ENCODE peak calls at places on chromosomes 3 and 15, in nine cellular contexts. D is lower leg skin; V is CD8-positive, alpha-beta T cell; Y is esophagus muscularis mucosa; M is cardiac fibroblast; C is kidney epithelial cell; X is brain microvascular endothelial cell; B is fibroblast of lung; Q is breast epithelium. S is an unnamed sample.

GRCh38 chr3:42010530-42010929 is 48.6 kb upstream of the ULK4 start:
- DNase-seq in C (no peak), Y (no peak), B (no peak), Q (no peak), X (no peak), V (no peak), M (no peak), D (peak), S (no peak)

GRCh38 chr3:39130026-39130425 is 22.5 kb downstream of the TTC21A start:
- DNase-seq in Y (no peak), V (no peak), C (no peak), D (no peak), Q (no peak), M (no peak), X (no peak), B (no peak), S (no peak)

GRCh38 chr3:177512945-177513671 is 315.8 kb upstream of the TBL1XR1 start:
- DNase-seq in V (no peak), Y (no peak), M (peak), C (no peak), Q (no peak), D (no peak), X (no peak), B (peak), S (no peak)

GRCh38 chr3:189726277-189726676 is 95.1 kb downstream of the TP63 start:
- DNase-seq in B (no peak), X (no peak), C (no peak), D (no peak), V (no peak), M (no peak), Q (no peak), Y (no peak), S (no peak)

GRCh38 chr15:29939404-29939803 is 117.1 kb upstream of the TJP1 start:
- DNase-seq in C (no peak), V (no peak), Y (no peak), Q (no peak), X (no peak), M (no peak), D (no peak), B (no peak), S (no peak)

GRCh38 chr3:45790611-45791010 is 5.7 kb downstream of the SLC6A20 start:
- DNase-seq in M (no peak), X (no peak), B (no peak), D (peak), Q (no peak), C (no peak), Y (peak), V (no peak), S (peak)

GRCh38 chr3:11362600-11362999 is 90.4 kb downstream of the ATG7 start:
- DNase-seq in Y (no peak), B (no peak), V (no peak), X (no peak), Q (no peak), D (no peak), M (no peak), C (no peak), S (no peak)

GRCh38 chr3:139355502-139355901 is 11.7 kb downstream of the MRPS22 start:
- DNase-seq in M (peak), V (no peak), B (peak), Y (no peak), C (no peak), X (no peak), D (no peak), Q (no peak), S (no peak)

GRCh38 chr3:72187131-72187530 is 402.2 kb upstream of the PROK2 start:
- DNase-seq in Q (no peak), Y (no peak), D (no peak), X (no peak), C (no peak), V (no peak), M (no peak), B (peak), S (no peak)

GRCh38 chr15:75452364-75452967 is 976 bp upstream of the SIN3A start:
- DNase-seq in C (no peak), V (peak), B (peak), Q (peak), X (peak), D (peak), M (peak), Y (peak), S (peak)

GRCh38 chr3:38616658-38617057 is 32.8 kb downstream of the SCN5A start:
- DNase-seq in M (no peak), B (no peak), V (no peak), Y (no peak), D (no peak), C (no peak), X (no peak), Q (no peak), S (no peak)

GRCh38 chr3:168002786-168003368 is 92.8 kb downstream of the GOLIM4 start:
- DNase-seq in V (no peak), M (peak), Q (no peak), D (no peak), B (peak), X (peak), C (no peak), Y (no peak), S (no peak)

GRCh38 chr3:121943434-121943833 is 49.2 kb downstream of the SLC15A2 start:
- DNase-seq in B (no peak), X (no peak), Y (no peak), Q (no peak), C (no peak), V (no peak), M (no peak), D (no peak), S (no peak)

GRCh38 chr3:43583481-43583880 is 38.3 kb downstream of the ANO10 start:
- DNase-seq in V (no peak), D (no peak), C (no peak), M (no peak), Q (no peak), X (no peak), Y (no peak), B (no peak), S (no peak)
- TF ChIP-seq CTCF in V (no peak), D (no peak), C (no peak), M (peak), Q (no peak), X (peak), Y (no peak), B (no peak), S (no peak)

GRCh38 chr3:111621535-111621934 is 26.4 kb upstream of the ZBED2 start:
- DNase-seq in X (no peak), Q (no peak), V (no peak), Y (no peak), D (no peak), B (no peak), M (no peak), C (no peak), S (no peak)
- TF ChIP-seq CTCF in X (peak), Q (no peak), V (peak), Y (no peak), D (no peak), B (no peak), M (peak), C (peak), S (peak)

DNA sequence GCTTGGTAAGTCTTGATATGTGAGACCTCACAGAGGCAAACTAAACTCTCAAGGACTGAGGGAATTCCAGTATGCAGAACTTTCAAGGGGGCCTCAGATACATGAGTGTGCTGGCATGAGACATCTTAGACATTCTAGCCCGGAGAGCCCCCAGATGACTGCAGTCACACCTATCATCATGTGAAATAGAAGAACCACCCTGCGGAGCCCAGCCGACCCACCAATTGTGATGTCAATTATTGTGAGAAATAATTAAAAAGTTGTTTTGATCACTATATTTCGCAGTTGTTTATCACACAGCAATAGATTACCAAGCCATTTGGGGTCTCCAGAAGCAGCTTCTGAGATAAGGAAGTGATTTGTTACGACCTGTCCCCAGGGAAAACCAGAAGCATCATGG is 55.3 kb upstream of the CD47 start:
- DNase-seq in V (no peak), X (no peak), Y (no peak), B (no peak), M (no peak), Q (no peak), D (no peak), C (no peak), S (no peak)
- TF ChIP-seq CTCF in V (no peak), X (no peak), Y (no peak), B (no peak), M (no peak), Q (no peak), D (no peak), C (no peak), S (no peak)

DNA sequence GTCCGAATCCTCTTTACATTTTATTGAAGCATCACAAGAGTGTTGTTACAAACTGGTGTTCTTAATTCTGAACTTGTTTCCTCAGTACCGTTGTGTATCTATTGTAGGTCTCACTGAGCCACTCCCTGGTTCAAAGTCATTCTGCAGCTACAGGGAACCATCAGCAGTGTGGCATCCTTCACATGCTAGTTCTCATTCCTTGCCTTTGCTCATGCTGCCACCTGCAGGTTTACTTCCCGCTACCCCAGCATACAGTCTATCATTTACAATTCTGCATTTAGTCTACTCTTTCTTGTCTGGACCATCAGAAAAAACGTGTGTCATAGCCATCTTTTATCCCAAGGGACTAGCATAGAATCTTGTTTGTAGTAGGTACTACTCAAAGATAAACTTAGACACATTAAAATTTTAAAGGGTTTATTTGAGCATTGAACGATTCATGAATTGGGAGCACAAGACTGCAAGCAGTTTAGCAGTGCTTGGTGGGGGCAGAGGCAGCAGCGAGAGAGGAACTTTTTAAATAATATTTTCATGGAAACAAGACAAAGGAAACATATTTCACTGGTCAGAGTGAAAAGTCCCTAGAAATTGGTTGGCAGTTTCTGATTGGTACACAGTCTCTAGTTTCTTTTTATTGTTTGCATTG is 402.1 kb downstream of the CADM2 start:
- DNase-seq in V (no peak), C (no peak), M (peak), D (no peak), Y (no peak), X (peak), Q (no peak), B (peak), S (no peak)
- TF ChIP-seq CTCF in V (no peak), C (peak), M (peak), D (no peak), Y (peak), X (peak), Q (no peak), B (peak), S (peak)

GRCh38 chr3:66425566-66425965 is 75.3 kb downstream of the LRIG1 start:
- DNase-seq in D (no peak), M (no peak), C (no peak), Q (no peak), X (no peak), V (no peak), Y (no peak), B (no peak), S (no peak)

GRCh38 chr3:66426135-66426534 is 74.7 kb downstream of the LRIG1 start:
- DNase-seq in C (no peak), Y (no peak), X (no peak), B (no peak), D (no peak), V (no peak), Q (no peak), M (no peak), S (no peak)

GRCh38 chr3:66427352-66427751 is 73.5 kb downstream of the LRIG1 start:
- DNase-seq in V (no peak), B (no peak), D (no peak), X (no peak), Y (no peak), Q (no peak), M (no peak), C (no peak), S (no peak)

GRCh38 chr3:66425032-66425431 is 75.8 kb downstream of the LRIG1 start:
- DNase-seq in V (no peak), C (no peak), Y (no peak), B (peak), M (no peak), Q (no peak), X (no peak), D (no peak), S (no peak)

DNA sequence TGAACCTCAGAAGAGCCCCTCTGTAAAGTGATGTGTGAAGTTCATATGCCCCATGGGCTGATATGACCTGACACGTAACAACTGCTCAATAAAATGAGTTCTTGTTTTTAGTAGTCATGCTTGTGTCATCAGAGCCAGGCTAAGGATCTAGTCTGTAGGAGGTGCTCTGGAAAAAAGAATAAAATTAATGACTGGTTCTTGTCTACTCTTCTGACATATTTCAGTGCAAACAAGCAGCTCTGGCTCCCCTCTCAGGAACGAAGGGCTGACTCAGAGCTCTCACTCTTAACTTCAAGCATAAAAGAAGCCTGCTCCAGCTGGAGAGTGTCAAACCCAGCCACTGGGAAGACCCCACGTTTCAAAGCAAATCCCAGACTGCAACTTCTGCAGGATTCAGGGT is 77.0 kb downstream of the LRIG1 start:
- DNase-seq in B (peak), C (no peak), V (no peak), D (no peak), X (peak), Q (no peak), Y (no peak), M (peak), S (no peak)
- TF ChIP-seq CTCF in B (no peak), C (no peak), V (no peak), D (no peak), X (peak), Q (no peak), Y (no peak), M (no peak), S (no peak)

S was measured in osteocyte.